ENCODE peak calls at places on chromosome 15, in four cellular contexts. B, T, C and N are unnamed samples.

GRCh38 chr15:87576486-87577176 is 679.9 kb downstream of the NTRK3 start:
- DNase-seq in B (no peak), T (no peak), C (no peak), N (peak)

GRCh38 chr15:80804970-80805495 is 25.9 kb downstream of the CEMIP start:
- DNase-seq in B (peak), T (no peak), C (peak), N (peak)

GRCh38 chr15:36251450-36251849 is 328.0 kb upstream of the CDIN1 start:
- DNase-seq in B (no peak), T (no peak), C (no peak), N (no peak)

GRCh38 chr15:25783607-25784131 is 79.5 kb downstream of the ATP10A start:
- DNase-seq in B (peak), T (no peak), C (no peak), N (peak)

GRCh38 chr15:96322401-96323249 is 7.9 kb upstream of the NR2F2 start:
- DNase-seq in B (no peak), T (no peak), C (no peak), N (no peak)

GRCh38 chr15:48086582-48086981 is 34.2 kb upstream of the SLC24A5 start:
- DNase-seq in B (no peak), T (peak), C (no peak), N (no peak)

GRCh38 chr15:64019764-64020163 is 26.5 kb downstream of the DAPK2 start:
- DNase-seq in B (peak), T (peak), C (peak), N (peak)

GRCh38 chr15:73681856-73682596 is 2.2 kb upstream of the CD276 start:
- DNase-seq in B (no peak), T (no peak), C (no peak), N (no peak)

GRCh38 chr15:70258369-70259029 is 160.8 kb upstream of the TLE3 start:
- DNase-seq in B (no peak), T (peak), C (peak), N (no peak)